ENCODE peak calls at places on chromosome 11, in four cellular contexts. M is neural progenitor cell; I is CD4-positive, alpha-beta T cell; C is astrocyte. V is an unnamed sample.
A peak's percentile ranks its signal among the peaks of the same experiment; 100 is the strongest.

GRCh38 chr11:128884054-128884453 is 7.1 kb upstream of the KCNJ5 start:
- DNase-seq in M (no peak), I (no peak), C (no peak), V (no peak)

GRCh38 chr11:57312511-57313021 is 12.2 kb downstream of the TNKS1BP1 start:
- DNase-seq in M (no peak), I (no peak), C (no peak), V (no peak)

GRCh38 chr11:7020183-7020917 is at the start of the genes NLRP14 and ZNF214:
- DNase-seq in M (peak; percentile 98), I (no peak), C (peak; percentile 85), V (no peak)

GRCh38 chr11:76860539-76861475 is at the start of gene ACER3:
- DNase-seq in M (peak; percentile 98), I (peak; percentile 70), C (peak; percentile 62), V (peak; percentile 81)

GRCh38 chr11:134470238-134470637 is 58.2 kb upstream of the B3GAT1 start:
- DNase-seq in M (no peak), I (no peak), C (no peak), V (no peak)

GRCh38 chr11:22807855-22808558 is 21.6 kb downstream of the SVIP start:
- DNase-seq in M (no peak), I (no peak), C (peak; percentile 8), V (no peak)

GRCh38 chr11:126570489-126570888 is 215.0 kb downstream of the ST3GAL4 start:
- DNase-seq in M (no peak), I (no peak), C (no peak), V (no peak)

GRCh38 chr11:64998141-64998540 is 1.4 kb upstream of the BATF2 start:
- DNase-seq in M (no peak), I (no peak), C (no peak), V (no peak)

GRCh38 chr11:71426413-71426812 is 21.8 kb downstream of the DHCR7 start:
- DNase-seq in M (no peak), I (no peak), C (no peak), V (no peak)

GRCh38 chr11:62505112-62505783 is 41.4 kb downstream of the AHNAK start:
- DNase-seq in M (peak; percentile 63), I (no peak), C (no peak), V (no peak)

GRCh38 chr11:22193348-22194051 is 615 bp downstream of the ANO5 start:
- DNase-seq in M (peak; percentile 69), I (peak; percentile 0), C (peak; percentile 8), V (no peak)

GRCh38 chr11:116641561-116642045 is 131.2 kb downstream of the BUD13 start:
- DNase-seq in M (peak; percentile 67), I (peak; percentile 1), C (no peak), V (no peak)

GRCh38 chr11:117821431-117821830 is 3.1 kb downstream of the FXYD2 start:
- DNase-seq in M (no peak), I (no peak), C (no peak), V (no peak)

GRCh38 chr11:63622318-63622717 is 8.1 kb upstream of the PLAAT3 start:
- DNase-seq in M (no peak), I (no peak), C (no peak), V (no peak)

GRCh38 chr11:72965672-72966071 is 151.5 kb downstream of the ATG16L2 start:
- DNase-seq in M (no peak), I (no peak), C (no peak), V (no peak)

DNA sequence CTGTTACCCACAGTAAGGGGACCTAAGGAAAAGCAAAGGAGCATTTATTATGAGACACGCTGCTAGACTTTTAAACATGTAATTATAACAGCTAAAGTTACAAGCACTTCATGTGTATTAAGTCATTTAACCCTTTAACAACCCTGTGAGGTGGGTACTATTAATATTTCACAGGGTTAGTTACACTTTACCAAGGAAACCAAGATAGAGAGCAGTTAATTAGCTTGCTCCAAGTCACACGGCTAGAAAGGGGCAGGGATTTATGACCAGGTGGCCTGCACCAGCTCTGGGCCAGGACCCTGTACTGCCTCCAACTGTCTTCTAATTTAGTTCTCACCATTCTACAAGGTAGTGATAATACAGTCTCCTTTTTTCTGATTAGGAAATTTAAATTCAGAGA is 74.9 kb downstream of the RPL27A start:
- DNase-seq in M (no peak), I (no peak), C (no peak), V (no peak)
- H3K27ac ChIP-seq in M (no peak overlapping the region), I (no peak overlapping the region), C (no peak overlapping the region), V (no peak overlapping the region)

GRCh38 chr11:2693851-2694261 is 5.9 kb downstream of the KCNQ1OT1 start:
- DNase-seq in M (no peak), I (no peak), C (no peak), V (no peak)
- H3K27ac ChIP-seq in M (peak overlapping the region; percentile 0), I (no peak overlapping the region), C (no peak overlapping the region), V (no peak overlapping the region)

GRCh38 chr11:12202911-12203310 is 92.5 kb downstream of the MICAL2 start:
- DNase-seq in M (no peak), I (no peak), C (no peak), V (no peak)

GRCh38 chr11:12207384-12208150 is 97.2 kb downstream of the MICAL2 start:
- DNase-seq in M (no peak), I (no peak), C (peak; percentile 85), V (no peak)

GRCh38 chr11:12206529-12206928 is 96.1 kb downstream of the MICAL2 start:
- DNase-seq in M (no peak), I (no peak), C (no peak), V (no peak)

GRCh38 chr11:12204506-12204905 is 94.1 kb downstream of the MICAL2 start:
- DNase-seq in M (no peak), I (no peak), C (no peak), V (no peak)

GRCh38 chr11:12205330-12205729 is 94.9 kb downstream of the MICAL2 start:
- DNase-seq in M (no peak), I (no peak), C (peak; percentile 72), V (no peak)
- H3K27ac ChIP-seq in M (no peak overlapping the region), I (no peak overlapping the region), C (peak overlapping the region; percentile 99), V (no peak overlapping the region)

GRCh38 chr11:12797996-12798395 is 123.8 kb downstream of the TEAD1 start:
- DNase-seq in M (no peak), I (no peak), C (no peak), V (no peak)
- H3K27ac ChIP-seq in M (no peak overlapping the region), I (no peak overlapping the region), C (no peak overlapping the region), V (no peak overlapping the region)

DNA sequence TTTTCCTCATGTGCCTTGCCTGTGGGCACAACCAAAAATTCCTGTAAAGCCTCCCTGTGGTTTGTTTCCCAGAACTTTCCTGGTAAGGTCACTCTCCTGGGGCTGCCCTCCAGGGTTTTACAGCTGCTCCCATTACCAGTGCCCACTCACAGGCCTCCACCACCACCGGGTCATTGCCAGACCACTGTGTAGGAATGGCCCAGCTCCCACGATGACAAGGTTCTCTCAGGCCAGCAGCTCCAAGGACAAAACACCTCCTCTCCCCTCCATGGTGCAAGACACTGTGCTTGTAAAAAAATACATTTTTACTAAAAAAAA is 96.1 kb upstream of the AKIP1 start:
- DNase-seq in M (no peak), I (no peak), C (no peak), V (no peak)
- H3K27ac ChIP-seq in M (no peak overlapping the region), I (no peak overlapping the region), C (peak overlapping the region; percentile 67), V (peak overlapping the region; percentile 2)

GRCh38 chr11:107018902-107019493 is 722 bp upstream of the GUCY1A2 start:
- DNase-seq in M (peak; percentile 93), I (no peak), C (peak; percentile 78), V (no peak)
- H3K27ac ChIP-seq in M (no peak overlapping the region), I (no peak overlapping the region), C (no peak overlapping the region), V (no peak overlapping the region)

DNA sequence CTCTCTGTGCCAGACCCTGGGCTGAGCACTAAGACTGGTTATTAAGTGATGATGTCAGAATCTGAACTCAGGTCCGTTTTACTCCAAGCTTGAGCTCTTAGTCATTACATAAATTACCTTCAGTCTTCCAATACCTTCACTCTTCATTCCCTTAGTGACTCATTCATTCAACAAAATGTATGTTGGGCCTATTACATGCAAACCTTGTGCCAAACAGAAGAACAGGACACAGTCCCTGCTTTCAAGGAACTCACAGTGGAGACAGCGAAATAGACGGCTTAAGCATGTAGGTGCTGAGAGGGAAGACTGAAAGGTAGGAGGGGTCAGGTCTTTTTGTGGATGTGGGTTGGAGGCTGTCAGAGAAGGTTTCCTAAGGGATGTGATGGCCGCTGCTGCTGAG is 3.3 kb downstream of the KCTD14 start:
- DNase-seq in M (no peak), I (no peak), C (peak; percentile 46), V (no peak)
- H3K27ac ChIP-seq in M (no peak overlapping the region), I (no peak overlapping the region), C (no peak overlapping the region), V (no peak overlapping the region)

GRCh38 chr11:993632-994167 is 42.8 kb downstream of the MUC6 start:
- DNase-seq in M (no peak), I (no peak), C (no peak), V (no peak)

GRCh38 chr11:997907-998306 is 38.6 kb downstream of the MUC6 start:
- DNase-seq in M (no peak), I (no peak), C (no peak), V (no peak)

GRCh38 chr11:995058-995751 is 41.3 kb downstream of the MUC6 start:
- DNase-seq in M (no peak), I (no peak), C (no peak), V (no peak)

GRCh38 chr11:996681-997080 is 39.8 kb downstream of the MUC6 start:
- DNase-seq in M (no peak), I (no peak), C (no peak), V (no peak)

DNA sequence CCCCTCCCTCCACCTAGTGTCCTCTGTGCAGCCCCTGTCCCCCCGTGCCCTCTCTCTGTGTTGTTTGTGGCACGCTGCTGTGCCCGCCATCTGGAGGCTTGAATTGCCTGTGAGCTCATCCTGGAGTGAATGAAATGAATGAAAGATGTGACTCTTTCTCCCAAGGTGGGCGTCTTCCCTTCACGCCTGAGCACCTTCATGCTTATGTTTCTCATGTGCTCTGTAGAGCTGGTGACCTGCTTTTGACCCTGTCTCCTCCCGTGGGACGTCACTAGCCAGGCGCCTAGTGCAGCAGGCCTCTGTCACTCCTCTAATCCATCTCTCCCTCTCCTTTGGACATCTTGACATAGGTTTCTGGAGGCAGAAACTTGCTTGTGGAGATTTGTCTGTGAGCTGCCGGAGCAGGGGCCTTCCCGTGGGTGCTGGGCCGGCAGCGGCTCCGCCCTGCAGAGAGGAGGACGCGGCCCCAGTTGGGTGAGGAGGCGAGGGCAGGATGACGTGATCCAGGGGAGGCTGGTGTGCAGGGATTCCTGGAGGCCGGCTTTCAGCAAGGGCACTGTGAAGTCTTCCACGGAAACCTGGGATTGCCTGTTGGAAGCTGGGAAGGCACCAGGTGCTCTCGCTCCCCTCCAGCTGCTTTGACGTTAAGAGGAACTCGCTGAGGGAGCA is 40.6 kb downstream of the MUC6 start:
- DNase-seq in M (peak; percentile 24), I (no peak), C (peak; percentile 81), V (no peak)
- H3K27ac ChIP-seq in M (peak overlapping the region; percentile 34), I (no peak overlapping the region), C (peak overlapping the region; percentile 14), V (no peak overlapping the region)